ENCODE peak calls at places on chromosomes 5 and 9, in eight cellular contexts. D is head of caudate nucleus; W is activated CD8-positive, alpha-beta T cell treated with anti-CD3 and anti-CD28 coated beads for 36 hours; L is activated CD8-positive, alpha-beta memory T cell treated with anti-CD3 and anti-CD28 coated beads, Interleukin-2, amount 10 ng/mL, durations not matched to agents 7 days and 5 days; C is M059J; E is stimulated activated CD8-positive, alpha-beta memory T cell treated with anti-CD3 and anti-CD28 coated beads, Interleukin-7, amount 100 ng/mL, for 1 hour; M is cardiac septum; T is aorta. V is an unnamed sample.

GRCh38 chr5:126373621-126374416 is 49.4 kb upstream of the GRAMD2B start:
- DNase-seq in M (no peak), D (no peak), L (no peak), T (no peak), C (peak), W (peak), E (no peak), V (no peak)

GRCh38 chr5:113166710-113167366 is 190.2 kb downstream of the DCP2 start:
- DNase-seq in W (no peak), L (no peak), E (no peak), M (no peak), T (no peak), C (peak), D (no peak), V (no peak)

GRCh38 chr5:123545506-123545905 is 33.5 kb downstream of the CSNK1G3 start:
- DNase-seq in E (no peak), T (no peak), M (no peak), L (no peak), C (peak), W (peak), D (no peak), V (no peak)

GRCh38 chr5:145752534-145752933 is 82.6 kb downstream of the PRELID2 start:
- DNase-seq in M (no peak), C (peak), T (no peak), L (no peak), D (no peak), W (no peak), E (no peak), V (no peak)

GRCh38 chr5:102628449-102629175 is 126.5 kb upstream of the PAM start:
- DNase-seq in L (no peak), W (no peak), D (no peak), C (peak), M (no peak), T (no peak), E (no peak), V (no peak)

GRCh38 chr5:124912653-124913328 is 166.4 kb upstream of the ZNF608 start:
- DNase-seq in C (no peak), E (no peak), L (no peak), T (no peak), M (no peak), D (peak), W (no peak), V (no peak)

GRCh38 chr9:101705135-101705661 is 33.2 kb downstream of the GRIN3A start:
- DNase-seq in W (peak), E (no peak), T (no peak), M (no peak), D (peak), L (no peak), C (peak), V (no peak)

GRCh38 chr9:27162045-27162444 is 53.0 kb downstream of the TEK start:
- DNase-seq in M (no peak), T (no peak), W (no peak), C (peak), L (no peak), E (no peak), D (no peak), V (no peak)

GRCh38 chr5:91301459-91301858 is 81.7 kb downstream of the ARRDC3 start:
- DNase-seq in L (no peak), W (no peak), M (no peak), T (no peak), C (peak), D (no peak), E (no peak), V (no peak)

GRCh38 chr9:12640021-12640587 is 53.1 kb upstream of the TYRP1 start:
- DNase-seq in D (no peak), W (no peak), E (no peak), M (no peak), T (no peak), L (no peak), C (peak), V (no peak)

GRCh38 chr5:73201547-73202513 is 28.8 kb downstream of the TMEM174 start:
- DNase-seq in L (peak), E (peak), M (peak), W (peak), D (peak), T (peak), C (peak), V (peak)

GRCh38 chr5:43041131-43041668 is 1.1 kb upstream of the ANXA2R start:
- DNase-seq in T (no peak), D (peak), E (no peak), L (peak), M (no peak), C (peak), W (peak), V (no peak)

GRCh38 chr9:78064075-78064474 is 32.5 kb upstream of the GNAQ start:
- DNase-seq in C (no peak), T (no peak), M (no peak), W (no peak), D (peak), E (no peak), L (no peak), V (no peak)

GRCh38 chr9:22654833-22655232 is 208.2 kb downstream of the DMRTA1 start:
- DNase-seq in D (no peak), C (no peak), L (no peak), W (no peak), M (no peak), T (no peak), E (no peak), V (no peak)

GRCh38 chr9:98357921-98358535 is 102.6 kb upstream of the TBC1D2 start:
- DNase-seq in M (no peak), L (peak), T (no peak), D (no peak), W (no peak), C (peak), E (no peak), V (peak)

GRCh38 chr5:50715001-50715400 is 48.6 kb downstream of the PARP8 start:
- DNase-seq in D (no peak), C (no peak), W (no peak), M (no peak), L (no peak), E (no peak), T (no peak), V (no peak)

GRCh38 chr9:128340691-128341434 is 536 bp downstream of the SLC27A4 start:
- DNase-seq in M (no peak), D (no peak), C (peak), E (no peak), L (peak), T (no peak), W (peak), V (no peak)

V was measured in esophagus muscularis mucosa.